ENCODE peak calls at places on chromosomes 7 and 10, in six cellular contexts. K, S, T, A, C and I are unnamed samples.

GRCh38 chr7:130037703-130038102 is 13.5 kb downstream of the ZC3HC1 start:
- DNase-seq in K (no peak), S (no peak), T (no peak), A (no peak), C (peak), I (no peak)

GRCh38 chr7:131188367-131189339 is 139.0 kb upstream of the MKLN1 start:
- DNase-seq in K (peak), S (no peak), T (peak), A (no peak), C (peak), I (peak)

GRCh38 chr10:25828475-25828874 is 105.6 kb upstream of the MYO3A start:
- DNase-seq in K (no peak), S (no peak), T (no peak), A (no peak), C (no peak), I (no peak)

GRCh38 chr10:49500420-49500819 is 38.5 kb downstream of the ERCC6 start:
- DNase-seq in K (no peak), S (no peak), T (no peak), A (no peak), C (no peak), I (no peak)

GRCh38 chr7:51182767-51183166 is 133.8 kb downstream of the COBL start:
- DNase-seq in K (no peak), S (no peak), T (no peak), A (no peak), C (no peak), I (no peak)

GRCh38 chr10:132434405-132435005 is 37.5 kb downstream of the PWWP2B start:
- DNase-seq in K (no peak), S (no peak), T (no peak), A (no peak), C (no peak), I (no peak)

GRCh38 chr10:124236818-124237217 is 143.4 kb upstream of the CHST15 start:
- DNase-seq in K (no peak), S (no peak), T (no peak), A (peak), C (no peak), I (no peak)

GRCh38 chr10:79401015-79401921 is 44.2 kb downstream of the ZCCHC24 start:
- DNase-seq in K (peak), S (no peak), T (peak), A (no peak), C (peak), I (no peak)

GRCh38 chr7:15123901-15124300 is 221.3 kb upstream of the DGKB start:
- DNase-seq in K (no peak), S (no peak), T (no peak), A (no peak), C (no peak), I (no peak)

GRCh38 chr7:140425718-140426117 is 21.9 kb downstream of the RAB19 start:
- DNase-seq in K (no peak), S (no peak), T (no peak), A (no peak), C (no peak), I (no peak)

GRCh38 chr10:62443866-62444265 is 69.7 kb downstream of the ZNF365 start:
- DNase-seq in K (no peak), S (no peak), T (no peak), A (no peak), C (peak), I (no peak)

GRCh38 chr10:110323503-110323902 is 18.8 kb upstream of the SMNDC1 start:
- DNase-seq in K (peak), S (no peak), T (peak), A (no peak), C (peak), I (no peak)

GRCh38 chr10:14047431-14047830 is 283.3 kb downstream of the FRMD4A start:
- DNase-seq in K (no peak), S (no peak), T (no peak), A (no peak), C (no peak), I (no peak)

GRCh38 chr7:30743371-30744074 is 8.4 kb upstream of the INMT start:
- DNase-seq in K (no peak), S (no peak), T (no peak), A (no peak), C (peak), I (peak)

GRCh38 chr7:140062528-140063299 is at the start of gene PARP12:
- DNase-seq in K (peak), S (peak), T (peak), A (peak), C (peak), I (peak)

GRCh38 chr7:94069154-94069739 is 65.1 kb upstream of the BET1 start:
- DNase-seq in K (no peak), S (no peak), T (no peak), A (no peak), C (peak), I (peak)

GRCh38 chr7:1741751-1742554 is 71.9 kb downstream of the ELFN1 start:
- DNase-seq in K (no peak), S (no peak), T (no peak), A (no peak), C (no peak), I (no peak)

GRCh38 chr10:96667401-96667800 is 52.9 kb downstream of the PIK3AP1 start:
- DNase-seq in K (no peak), S (no peak), T (peak), A (no peak), C (no peak), I (no peak)

GRCh38 chr7:128867842-128868623 is 5.4 kb downstream of the ATP6V1F start:
- DNase-seq in K (no peak), S (no peak), T (no peak), A (peak), C (no peak), I (no peak)

GRCh38 chr10:119028900-119029612 is 458 bp upstream of the NANOS1 start:
- DNase-seq in K (no peak), S (peak), T (peak), A (peak), C (peak), I (peak)

GRCh38 chr10:128125416-128125943 is 743 bp downstream of the MKI67 start:
- DNase-seq in K (no peak), S (peak), T (peak), A (no peak), C (no peak), I (peak)

GRCh38 chr7:41984888-41985287 is 252.1 kb downstream of the GLI3 start:
- DNase-seq in K (no peak), S (no peak), T (peak), A (no peak), C (peak), I (no peak)

GRCh38 chr7:70764004-70764691 is 367.8 kb upstream of the GALNT17 start:
- DNase-seq in K (no peak), S (no peak), T (no peak), A (no peak), C (no peak), I (peak)

GRCh38 chr10:4271193-4271592 is 486.2 kb upstream of the KLF6 start:
- DNase-seq in K (no peak), S (no peak), T (no peak), A (no peak), C (no peak), I (no peak)

GRCh38 chr10:17725703-17726102 is 26.3 kb upstream of the TMEM236 start:
- DNase-seq in K (no peak), S (no peak), T (no peak), A (no peak), C (no peak), I (no peak)

GRCh38 chr10:27986831-27987230 is 12.0 kb downstream of the ODAD2 start:
- DNase-seq in K (no peak), S (no peak), T (no peak), A (no peak), C (no peak), I (no peak)

GRCh38 chr10:103917326-103918052 is 495 bp downstream of the STN1 start:
- DNase-seq in K (no peak), S (peak), T (no peak), A (peak), C (peak), I (no peak)

GRCh38 chr7:8035647-8036518 is 67.3 kb downstream of the GLCCI1 start:
- DNase-seq in K (no peak), S (peak), T (peak), A (no peak), C (peak), I (peak)

GRCh38 chr10:56920586-56921250 is 559.7 kb upstream of the ZWINT start:
- DNase-seq in K (no peak), S (no peak), T (no peak), A (no peak), C (no peak), I (no peak)

GRCh38 chr10:50431791-50432190 is 180.5 kb upstream of the ASAH2 start:
- DNase-seq in K (peak), S (no peak), T (peak), A (no peak), C (peak), I (peak)

GRCh38 chr10:31129261-31129660 is 97.6 kb upstream of the ZNF438 start:
- DNase-seq in K (peak), S (peak), T (peak), A (no peak), C (peak), I (no peak)

GRCh38 chr7:74284781-74285259 is 4.4 kb upstream of the CLIP2 start:
- DNase-seq in K (no peak), S (peak), T (no peak), A (peak), C (no peak), I (peak)

GRCh38 chr7:143459359-143459758 is 16.1 kb downstream of the TAS2R60 start:
- DNase-seq in K (no peak), S (no peak), T (no peak), A (no peak), C (no peak), I (no peak)

GRCh38 chr7:123538189-123538714 is 3.9 kb upstream of the IQUB start:
- DNase-seq in K (peak), S (no peak), T (peak), A (no peak), C (peak), I (no peak)

GRCh38 chr10:3057946-3058345 is 9.4 kb upstream of the PFKP start:
- DNase-seq in K (no peak), S (no peak), T (no peak), A (no peak), C (no peak), I (no peak)

GRCh38 chr10:114593240-114593792 is 64.8 kb downstream of the ABLIM1 start:
- DNase-seq in K (no peak), S (no peak), T (no peak), A (no peak), C (no peak), I (no peak)

GRCh38 chr7:27209933-27210440 is 10.1 kb upstream of the HOXA13 start:
- DNase-seq in K (no peak), S (no peak), T (no peak), A (no peak), C (no peak), I (no peak)

GRCh38 chr7:27208998-27209397 is 9.1 kb upstream of the HOXA13 start:
- DNase-seq in K (no peak), S (no peak), T (no peak), A (no peak), C (no peak), I (no peak)

GRCh38 chr7:27211694-27212316 is 11.9 kb upstream of the HOXA13 start:
- DNase-seq in K (no peak), S (no peak), T (no peak), A (no peak), C (no peak), I (no peak)

GRCh38 chr7:27211084-27211446 is 11.2 kb upstream of the HOXA13 start:
- DNase-seq in K (no peak), S (no peak), T (no peak), A (no peak), C (no peak), I (no peak)

GRCh38 chr7:27210441-27211083 is 10.7 kb upstream of the HOXA13 start:
- DNase-seq in K (no peak), S (peak), T (no peak), A (no peak), C (peak), I (peak)
- H3K4me3 ChIP-seq in K (peak), S (no peak), T (peak), A (peak), C (peak), I (no peak)

GRCh38 chr10:73906524-73907447 is 4.1 kb upstream of the PLAU start:
- DNase-seq in K (peak), S (peak), T (peak), A (no peak), C (peak), I (no peak)
- H3K4me3 ChIP-seq in K (peak), S (no peak), T (no peak), A (no peak), C (no peak), I (no peak)

GRCh38 chr7:116177009-116177408 is 33.3 kb upstream of the TES start:
- DNase-seq in K (peak), S (no peak), T (peak), A (no peak), C (peak), I (no peak)
- H3K4me3 ChIP-seq in K (no peak), S (no peak), T (no peak), A (no peak), C (no peak), I (no peak)

GRCh38 chr10:11824376-11824775 is 1.2 kb downstream of the PROSER2 start:
- DNase-seq in K (peak), S (no peak), T (peak), A (no peak), C (peak), I (no peak)

GRCh38 chr10:11822809-11823121 is 391 bp upstream of the PROSER2 start:
- DNase-seq in K (no peak), S (no peak), T (no peak), A (no peak), C (no peak), I (no peak)

GRCh38 chr10:11824825-11825224 is 1.7 kb downstream of the PROSER2 start:
- DNase-seq in K (no peak), S (no peak), T (no peak), A (peak), C (no peak), I (no peak)

GRCh38 chr10:11823122-11823988 is at the start of gene PROSER2:
- DNase-seq in K (no peak), S (peak), T (peak), A (peak), C (peak), I (peak)

DNA sequence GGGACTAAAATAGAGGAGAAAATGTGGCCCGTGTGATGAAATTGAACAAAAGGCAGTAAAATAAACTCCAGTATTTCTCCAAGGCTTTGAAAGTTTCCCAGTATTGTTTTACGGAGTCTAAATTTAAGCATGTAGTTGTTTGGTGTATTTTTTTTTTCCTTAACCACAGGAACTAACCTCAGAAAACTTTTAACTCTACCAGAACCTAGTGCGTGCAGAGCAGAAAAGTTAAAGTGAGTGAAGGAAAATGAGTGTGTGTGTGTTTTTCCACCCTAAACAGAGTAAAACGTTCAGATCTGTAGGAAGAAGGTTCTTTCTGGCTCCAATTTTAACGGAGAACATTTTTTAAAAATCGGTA is 812 bp downstream of the PROSER2 start:
- DNase-seq in K (no peak), S (no peak), T (peak), A (no peak), C (no peak), I (no peak)
- H3K4me3 ChIP-seq in K (peak), S (peak), T (peak), A (peak), C (peak), I (peak)

DNA sequence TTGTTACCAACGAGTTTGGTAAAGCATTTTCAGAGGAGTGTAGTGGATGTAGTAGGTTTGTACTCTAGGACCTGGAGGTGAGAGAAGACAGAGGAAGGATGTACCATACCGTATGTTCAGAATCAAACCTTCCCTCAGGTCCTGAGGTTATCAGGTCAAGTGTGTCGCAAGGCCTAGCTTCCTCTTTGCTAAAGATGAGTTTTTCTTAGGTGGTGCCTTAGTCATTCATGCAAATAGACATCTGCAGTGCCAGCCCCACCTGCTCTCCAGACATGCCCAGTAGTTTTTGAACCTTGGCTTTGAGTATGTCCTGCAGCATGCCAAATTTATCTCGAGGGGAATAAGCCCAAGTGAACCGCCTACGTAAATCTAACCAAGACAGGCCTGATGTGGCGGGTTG is 71.3 kb downstream of the HDAC9 start:
- DNase-seq in K (no peak), S (no peak), T (no peak), A (no peak), C (no peak), I (peak)
- H3K4me3 ChIP-seq in K (no peak), S (no peak), T (no peak), A (no peak), C (no peak), I (no peak)

GRCh38 chr7:196778-197321 is 4.5 kb downstream of the FAM20C start:
- DNase-seq in K (no peak), S (no peak), T (no peak), A (no peak), C (no peak), I (no peak)

GRCh38 chr7:197413-198335 is 5.3 kb downstream of the FAM20C start:
- DNase-seq in K (no peak), S (no peak), T (no peak), A (no peak), C (no peak), I (no peak)

GRCh38 chr7:195830-196128 is 3.4 kb downstream of the FAM20C start:
- DNase-seq in K (no peak), S (no peak), T (no peak), A (no peak), C (no peak), I (no peak)

GRCh38 chr7:194996-195829 is 2.8 kb downstream of the FAM20C start:
- DNase-seq in K (no peak), S (no peak), T (no peak), A (no peak), C (peak), I (no peak)

DNA sequence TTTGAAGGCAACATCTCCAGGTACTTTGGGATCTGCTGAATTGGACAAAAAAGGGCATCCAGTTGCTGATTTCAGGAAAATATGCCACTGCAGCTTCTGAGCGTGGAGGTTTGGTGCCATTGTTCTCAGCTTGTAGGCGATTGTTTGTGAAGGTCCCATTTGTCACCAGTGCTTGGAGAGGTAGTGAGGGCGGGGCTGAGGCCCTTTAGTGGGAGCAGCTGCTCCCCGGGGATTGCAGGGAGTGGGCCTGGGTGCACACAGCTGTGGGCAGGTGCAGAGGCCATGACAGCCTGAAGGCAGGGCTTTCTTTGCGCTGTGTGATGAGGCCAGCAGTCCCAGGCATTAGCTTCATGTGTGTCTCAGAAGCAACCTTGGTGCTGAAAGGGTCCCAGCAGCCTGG is 3.9 kb downstream of the FAM20C start:
- DNase-seq in K (no peak), S (no peak), T (no peak), A (no peak), C (no peak), I (no peak)
- H3K4me3 ChIP-seq in K (no peak), S (no peak), T (peak), A (peak), C (peak), I (no peak)

DNA sequence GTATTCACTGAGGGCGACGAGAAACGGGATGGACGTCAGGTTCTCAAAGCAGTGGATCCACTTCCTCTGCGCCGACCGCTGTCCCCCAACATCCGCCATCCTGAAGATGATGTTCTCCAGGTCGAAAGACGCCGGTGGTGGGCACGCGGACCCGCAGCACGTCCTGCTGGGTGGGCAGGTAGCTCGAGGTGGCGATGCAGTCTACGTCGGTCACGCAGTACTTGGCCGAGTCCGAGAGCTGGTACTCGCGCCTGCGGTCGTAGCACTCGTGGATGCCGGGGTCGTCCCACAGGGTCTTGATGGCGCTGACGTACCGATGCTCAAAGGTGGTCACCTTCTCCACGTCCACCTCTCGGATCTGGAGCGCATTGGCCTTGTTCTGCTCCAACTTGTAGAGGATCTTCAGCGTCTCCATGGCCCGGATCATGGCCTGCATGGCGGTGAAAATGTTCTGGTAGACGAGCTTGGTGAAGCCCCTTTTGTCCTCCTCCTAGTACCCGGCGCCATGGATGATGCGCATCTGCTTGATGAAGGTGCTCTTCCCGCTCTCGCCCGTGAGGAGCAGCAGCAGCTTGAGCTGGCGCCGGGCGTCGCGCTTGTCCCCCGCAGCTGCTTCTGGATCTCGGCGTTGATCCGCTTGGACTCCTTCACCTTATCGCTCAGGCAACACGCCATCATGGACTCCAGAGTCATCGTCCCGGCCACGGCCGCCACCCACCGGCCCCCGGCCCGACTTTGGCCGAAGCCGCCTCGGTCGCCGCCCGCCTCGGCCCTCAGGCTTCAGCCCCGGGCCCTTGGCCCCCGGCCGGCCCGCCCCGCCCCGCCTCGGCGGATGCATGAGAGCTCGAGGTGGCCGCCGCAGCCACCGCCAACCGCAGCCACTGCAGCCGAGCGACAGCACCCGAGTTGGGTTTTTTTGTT is 122.9 kb upstream of the KCTD7 start:
- DNase-seq in K (no peak), S (no peak), T (no peak), A (peak), C (peak), I (no peak)
- H3K4me3 ChIP-seq in K (peak), S (no peak), T (peak), A (peak), C (peak), I (no peak)

GRCh38 chr7:114415054-114415997 is 711 bp downstream of the FOXP2 start:
- DNase-seq in K (no peak), S (no peak), T (peak), A (no peak), C (peak), I (no peak)

GRCh38 chr7:114409750-114410149 is 4.9 kb upstream of the FOXP2 start:
- DNase-seq in K (no peak), S (no peak), T (peak), A (no peak), C (peak), I (no peak)

GRCh38 chr7:114414151-114415053 is at the start of gene FOXP2:
- DNase-seq in K (no peak), S (peak), T (peak), A (no peak), C (peak), I (peak)

GRCh38 chr7:114413741-114414140 is 874 bp upstream of the FOXP2 start:
- DNase-seq in K (no peak), S (no peak), T (peak), A (no peak), C (no peak), I (no peak)

GRCh38 chr7:114412548-114412947 is 2.1 kb upstream of the FOXP2 start:
- DNase-seq in K (no peak), S (no peak), T (no peak), A (no peak), C (no peak), I (no peak)
- H3K4me3 ChIP-seq in K (no peak), S (no peak), T (no peak), A (no peak), C (no peak), I (no peak)